ENCODE peak calls at places on chromosomes 3 and 15, in five cellular contexts. E is GM13977, C is astrocyte of the cerebellum, F is thoracic aorta, B is psoas muscle. O is an unnamed sample.

GRCh38 chr3:138461696-138462295 is 27.4 kb downstream of the ESYT3 start:
- DNase-seq in E (no peak), C (no peak), B (peak; percentile 28), F (no peak), O (no peak)

GRCh38 chr15:52653451-52653964 is 25.7 kb downstream of the ATOSA start:
- DNase-seq in B (no peak), C (peak; percentile 88), E (no peak), F (no peak), O (peak; percentile 78)

GRCh38 chr15:45641374-45641778 is 6.5 kb downstream of the SQOR start:
- DNase-seq in E (no peak), B (peak; percentile 54), C (no peak), F (no peak), O (peak; percentile 98)

GRCh38 chr3:194713299-194714121 is 27.8 kb downstream of the FAM43A start:
- DNase-seq in F (no peak), E (no peak), B (no peak), C (no peak), O (no peak)

GRCh38 chr15:40506964-40507571 is 36.3 kb downstream of the CHST14 start:
- DNase-seq in E (peak; percentile 78), B (peak; percentile 85), F (no peak), C (peak; percentile 23), O (no peak)

GRCh38 chr3:137066092-137066491 is 108.3 kb downstream of the IL20RB start:
- DNase-seq in C (no peak), F (no peak), E (no peak), B (no peak), O (no peak)

GRCh38 chr15:61530769-61531168 is 301.7 kb upstream of the RORA start:
- DNase-seq in E (no peak), B (no peak), F (no peak), C (no peak), O (no peak)

GRCh38 chr3:10977864-10978510 is 14.6 kb upstream of the SLC6A1 start:
- DNase-seq in C (no peak), F (no peak), B (no peak), E (no peak), O (no peak)

GRCh38 chr3:64878372-64878771 is 190.6 kb upstream of the ADAMTS9 start:
- DNase-seq in C (no peak), F (no peak), B (no peak), E (no peak), O (no peak)

GRCh38 chr3:70832811-70833509 is 520.5 kb upstream of the MDFIC2 start:
- DNase-seq in B (no peak), C (peak; percentile 82), F (no peak), E (no peak), O (no peak)

GRCh38 chr3:70832035-70832795 is 519.8 kb upstream of the MDFIC2 start:
- DNase-seq in B (peak; percentile 50), E (no peak), C (peak; percentile 45), F (peak; percentile 9), O (no peak)

GRCh38 chr3:70829101-70829500 is 516.7 kb upstream of the MDFIC2 start:
- DNase-seq in C (peak; percentile 71), B (no peak), E (no peak), F (peak; percentile 46), O (no peak)

DNA sequence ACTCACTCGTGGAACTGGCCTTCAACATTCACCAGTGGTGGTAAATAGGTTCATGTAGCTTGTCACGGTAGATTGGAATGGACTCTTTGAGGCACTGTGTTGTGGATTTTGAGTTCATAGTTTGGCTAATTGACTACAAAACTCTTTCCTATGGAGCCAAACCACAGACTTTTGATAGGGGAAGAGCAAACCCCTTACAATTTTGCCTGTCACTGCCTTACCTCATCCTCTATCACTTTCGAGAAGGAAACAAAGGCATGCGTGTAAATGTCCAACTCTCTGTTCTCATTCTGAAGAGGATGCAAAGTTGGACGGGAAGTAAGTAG is 521.0 kb upstream of the MDFIC2 start:
- DNase-seq in F (no peak), E (no peak), B (no peak), C (peak; percentile 40), O (no peak)
- TF ChIP-seq CTCF in F (no peak), E (no peak), B (no peak), C (no peak), O (no peak)

DNA sequence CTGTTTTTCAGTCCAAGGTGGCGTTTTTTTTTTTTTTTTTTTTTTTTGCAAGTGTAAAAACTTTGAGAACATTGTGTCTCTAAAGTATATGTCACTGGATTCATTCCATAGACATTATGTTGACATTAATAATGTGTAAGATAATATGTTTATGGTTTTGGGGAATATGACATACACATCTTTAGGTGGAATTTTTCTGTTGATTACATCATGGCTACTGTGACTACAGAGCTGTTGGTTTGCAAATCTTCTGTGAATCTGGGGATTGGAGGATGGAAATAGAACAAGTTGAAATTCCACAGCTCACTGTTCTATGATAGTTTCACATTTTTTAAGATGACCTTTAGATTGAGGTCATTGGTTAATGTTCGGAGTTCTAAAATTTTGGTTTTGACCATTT is 24.4 kb upstream of the PLSCR2 start:
- DNase-seq in E (no peak), B (no peak), F (no peak), C (no peak), O (no peak)
- TF ChIP-seq CTCF in E (no peak), B (no peak), F (no peak), C (no peak), O (no peak)

GRCh38 chr3:85030052-85030451 is 71.3 kb downstream of the CADM2 start:
- DNase-seq in B (no peak), F (no peak), E (no peak), C (no peak), O (no peak)
- TF ChIP-seq CTCF in B (no peak), F (no peak), E (no peak), C (no peak), O (no peak)

GRCh38 chr15:89299896-89300295 is 34.7 kb downstream of the POLG start:
- DNase-seq in F (no peak), B (no peak), E (no peak), C (peak; percentile 26), O (no peak)
- TF ChIP-seq CTCF in F (no peak), B (peak; percentile 39), E (no peak), C (peak; percentile 30), O (peak; percentile 62)

GRCh38 chr15:34619151-34619550 is 35.7 kb upstream of the GOLGA8B start:
- DNase-seq in B (no peak), E (no peak), C (no peak), F (no peak), O (no peak)
- TF ChIP-seq CTCF in B (no peak), E (no peak), C (no peak), F (no peak), O (no peak)

GRCh38 chr3:74542441-74542840 is 72.0 kb downstream of the CNTN3 start:
- DNase-seq in E (no peak), F (no peak), B (no peak), C (no peak), O (no peak)

DNA sequence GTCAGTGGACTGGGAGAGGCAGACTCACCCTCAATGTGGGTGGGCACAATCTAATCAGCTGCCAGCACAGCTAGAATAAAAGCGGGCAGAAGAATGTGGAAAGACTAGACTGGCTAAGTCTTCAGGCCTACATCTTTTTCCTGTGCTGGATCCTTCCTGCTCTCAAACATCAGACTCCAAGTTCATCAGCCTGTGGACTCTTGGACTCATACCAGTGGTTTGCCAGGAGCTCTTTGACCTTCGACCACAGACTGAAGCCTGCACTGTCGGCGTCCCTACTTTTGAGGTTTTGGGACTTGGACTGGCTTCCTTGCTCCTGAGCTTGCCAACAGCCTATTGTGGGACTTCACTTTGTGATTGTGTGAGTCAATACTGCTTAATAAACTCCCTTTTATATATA is 68.0 kb downstream of the CNTN3 start:
- DNase-seq in C (peak; percentile 75), E (no peak), B (no peak), F (no peak), O (no peak)
- TF ChIP-seq CTCF in C (no peak), E (no peak), B (no peak), F (no peak), O (no peak)